ENCODE peak calls at places on chromosome 19, in eight cellular contexts. N is right lobe of liver, U is brain microvascular endothelial cell, G is mesothelial cell of epicardium, O is choroid plexus epithelial cell, Y is AG04450, R is coronary artery, Q is thoracic aorta. K is an unnamed sample.

GRCh38 chr19:46731007-46731501 is 14.1 kb upstream of the PRKD2 start:
- DNase-seq in N (no peak), U (peak), G (no peak), O (peak), Y (peak), R (no peak), Q (no peak), K (no peak)

GRCh38 chr19:16134510-16134909 is 9.0 kb upstream of the HSH2D start:
- DNase-seq in N (no peak), U (no peak), G (no peak), O (no peak), Y (no peak), R (no peak), Q (no peak), K (no peak)

GRCh38 chr19:10961763-10962536 is 1.1 kb downstream of the SMARCA4 start:
- DNase-seq in N (no peak), U (no peak), G (no peak), O (no peak), Y (no peak), R (no peak), Q (no peak), K (no peak)

GRCh38 chr19:40689339-40690049 is 957 bp downstream of the NUMBL start:
- DNase-seq in N (no peak), U (peak), G (no peak), O (no peak), Y (no peak), R (no peak), Q (no peak), K (no peak)

GRCh38 chr19:43544077-43544476 is 11.1 kb downstream of the ZNF575 start:
- DNase-seq in N (no peak), U (no peak), G (no peak), O (no peak), Y (no peak), R (no peak), Q (no peak), K (peak)

GRCh38 chr19:10871711-10872550 is 578 bp downstream of the CARM1 start:
- DNase-seq in N (peak), U (no peak), G (peak), O (no peak), Y (no peak), R (no peak), Q (no peak), K (no peak)

GRCh38 chr19:882871-883497 is 10.0 kb downstream of the MED16 start:
- DNase-seq in N (no peak), U (no peak), G (no peak), O (no peak), Y (no peak), R (no peak), Q (no peak), K (no peak)

GRCh38 chr19:16175954-16176353 is 2.6 kb upstream of the CIB3 start:
- DNase-seq in N (no peak), U (no peak), G (no peak), O (no peak), Y (no peak), R (no peak), Q (no peak), K (no peak)

GRCh38 chr19:33235996-33236350 is 10.3 kb upstream of the SLC7A10 start:
- DNase-seq in N (no peak), U (no peak), G (no peak), O (no peak), Y (no peak), R (no peak), Q (no peak), K (no peak)

GRCh38 chr19:35328851-35329285 is at the start of gene CD22:
- DNase-seq in N (no peak), U (no peak), G (no peak), O (no peak), Y (no peak), R (no peak), Q (no peak), K (no peak)

GRCh38 chr19:5095568-5095850 is 126.6 kb downstream of the KDM4B start:
- DNase-seq in N (no peak), U (no peak), G (no peak), O (no peak), Y (no peak), R (no peak), Q (no peak), K (no peak)

GRCh38 chr19:50820549-50821247 is 2.9 kb downstream of the KLK1 start:
- DNase-seq in N (no peak), U (no peak), G (no peak), O (no peak), Y (no peak), R (no peak), Q (no peak), K (no peak)

GRCh38 chr19:3968556-3969434 is 2.1 kb downstream of the DAPK3 start:
- DNase-seq in N (peak), U (peak), G (peak), O (peak), Y (peak), R (peak), Q (peak), K (no peak)

GRCh38 chr19:17795495-17795856 is 538 bp downstream of the B3GNT3 start:
- DNase-seq in N (no peak), U (no peak), G (no peak), O (no peak), Y (no peak), R (no peak), Q (no peak), K (no peak)

GRCh38 chr19:661427-662196 is 1.4 kb downstream of the RNF126 start:
- DNase-seq in N (no peak), U (no peak), G (no peak), O (peak), Y (no peak), R (no peak), Q (no peak), K (no peak)

GRCh38 chr19:19738564-19738963 is 5.7 kb upstream of the ZNF14 start:
- DNase-seq in N (no peak), U (no peak), G (no peak), O (no peak), Y (no peak), R (no peak), Q (no peak), K (no peak)

GRCh38 chr19:19737559-19738332 is 4.8 kb upstream of the ZNF14 start:
- DNase-seq in N (no peak), U (no peak), G (no peak), O (no peak), Y (no peak), R (peak), Q (no peak), K (no peak)

DNA sequence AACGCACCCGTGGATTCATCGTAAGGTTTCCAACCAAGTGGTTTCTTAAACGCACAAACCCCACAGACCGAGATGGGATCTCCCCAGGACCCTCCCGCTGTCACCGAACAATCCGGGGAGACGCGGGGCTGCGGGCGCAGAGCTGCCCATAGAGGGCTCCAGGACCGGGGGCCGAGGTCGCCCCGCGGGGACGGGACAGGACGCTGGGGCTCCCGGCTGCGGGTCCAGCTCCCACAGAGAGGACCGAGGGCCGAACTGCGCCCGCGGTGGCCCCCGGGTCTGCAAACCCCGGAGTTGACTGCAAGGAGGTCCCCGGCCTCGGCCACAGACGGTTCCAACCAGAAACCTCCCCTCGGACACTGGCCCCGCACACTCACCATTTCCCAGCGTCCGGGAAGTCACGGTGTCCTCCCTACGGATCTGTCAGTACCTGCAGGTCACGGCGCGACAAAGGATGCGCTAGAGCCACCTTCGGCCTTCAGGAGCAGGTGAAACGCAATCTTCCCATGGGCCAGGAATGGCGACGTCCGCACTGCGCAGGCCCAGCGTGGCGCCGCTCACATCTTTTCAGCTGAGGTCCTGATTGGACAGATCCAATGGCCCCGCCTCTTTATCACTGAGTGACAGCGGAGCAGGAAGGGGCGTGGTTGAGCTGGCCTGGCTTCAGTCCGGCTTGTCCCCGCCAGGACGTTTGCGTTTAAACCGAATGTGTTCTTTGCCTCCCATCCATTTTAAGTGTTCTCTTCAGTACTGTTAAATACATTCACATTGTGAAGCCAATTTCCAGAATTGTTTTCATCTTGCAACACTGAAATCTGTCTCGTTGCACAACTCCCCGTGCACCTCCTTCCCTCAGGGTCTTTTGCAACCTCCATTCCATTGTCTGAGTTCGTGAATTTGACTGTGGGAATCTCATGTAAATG is at the start of gene ZNF14:
- DNase-seq in N (peak), U (peak), G (peak), O (peak), Y (peak), R (peak), Q (peak), K (peak)
- TF ChIP-seq CTCF in N (no peak), U (peak), G (no peak), O (peak), Y (peak), R (no peak), Q (no peak), K (peak)

GRCh38 chr19:6271251-6271650 is 8.5 kb downstream of the MLLT1 start:
- DNase-seq in N (no peak), U (no peak), G (no peak), O (peak), Y (no peak), R (no peak), Q (no peak), K (no peak)

GRCh38 chr19:6272411-6272791 is 7.4 kb downstream of the MLLT1 start:
- DNase-seq in N (no peak), U (no peak), G (no peak), O (no peak), Y (no peak), R (no peak), Q (no peak), K (no peak)

GRCh38 chr19:6272913-6273600 is 6.7 kb downstream of the MLLT1 start:
- DNase-seq in N (no peak), U (no peak), G (no peak), O (no peak), Y (no peak), R (no peak), Q (no peak), K (no peak)

GRCh38 chr19:6270822-6271221 is 9.0 kb downstream of the MLLT1 start:
- DNase-seq in N (no peak), U (no peak), G (no peak), O (no peak), Y (no peak), R (no peak), Q (no peak), K (no peak)

DNA sequence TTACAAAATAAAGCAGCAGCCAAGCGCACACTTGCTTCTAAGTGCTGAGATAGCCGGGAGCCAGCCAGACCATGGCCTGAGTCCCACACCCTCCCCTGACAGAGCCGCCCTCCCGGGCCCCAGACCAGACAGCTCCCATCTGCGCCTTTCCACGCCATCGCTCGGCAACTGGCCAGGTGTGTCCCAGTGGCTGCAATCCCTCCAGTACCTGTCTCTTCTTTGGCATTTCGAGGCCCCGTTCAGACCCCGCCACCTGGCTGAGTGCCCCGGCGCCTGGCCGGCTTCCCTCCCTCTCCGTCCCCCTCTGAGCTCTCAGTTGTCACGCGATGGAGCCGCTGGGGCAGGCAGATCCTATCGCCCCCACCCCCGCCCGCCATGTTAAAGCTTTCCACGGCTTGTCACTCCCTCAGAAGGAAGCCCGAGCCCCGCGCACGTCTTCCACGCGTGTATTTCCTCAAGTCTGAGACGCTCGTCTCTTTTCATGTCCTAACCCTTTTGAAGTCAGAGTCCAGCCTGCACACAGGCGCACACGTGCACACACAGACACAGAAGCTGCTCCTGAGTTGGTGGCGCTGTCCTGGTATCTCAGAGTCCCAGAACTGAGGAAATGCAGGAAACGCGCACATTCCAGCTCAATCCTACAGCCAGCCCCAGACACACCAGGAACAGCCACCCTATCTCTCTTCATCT is 7.9 kb downstream of the MLLT1 start:
- DNase-seq in N (peak), U (no peak), G (no peak), O (peak), Y (no peak), R (no peak), Q (no peak), K (no peak)
- TF ChIP-seq CTCF in N (no peak), U (peak), G (no peak), O (peak), Y (peak), R (no peak), Q (no peak), K (peak)

GRCh38 chr19:38055655-38056521 is 148.9 kb downstream of the SIPA1L3 start:
- DNase-seq in N (no peak), U (no peak), G (no peak), O (no peak), Y (no peak), R (peak), Q (no peak), K (no peak)
- TF ChIP-seq CTCF in N (no peak), U (peak), G (no peak), O (peak), Y (peak), R (no peak), Q (no peak), K (peak)

DNA sequence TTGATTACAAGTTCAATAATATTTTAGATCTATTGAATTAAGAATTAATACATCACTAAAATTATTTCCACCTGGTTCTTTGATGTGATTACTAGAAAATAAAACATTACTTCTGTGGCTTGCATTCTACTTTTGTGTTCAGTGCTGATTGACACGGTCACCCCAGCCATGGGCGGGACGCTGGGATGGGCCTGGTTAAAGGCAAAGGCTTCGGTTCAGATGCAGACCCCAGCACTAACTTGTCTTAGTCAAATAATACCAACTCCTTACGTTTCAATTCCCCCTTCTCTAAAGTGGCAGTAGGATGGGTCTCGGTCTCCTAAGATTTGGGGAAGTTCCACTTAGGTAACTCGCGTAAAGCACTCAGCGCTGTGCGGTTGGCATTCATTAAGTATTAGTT is 144.9 kb downstream of the URI1 start:
- DNase-seq in N (no peak), U (no peak), G (no peak), O (no peak), Y (no peak), R (no peak), Q (no peak), K (peak)
- TF ChIP-seq CTCF in N (no peak), U (no peak), G (no peak), O (no peak), Y (no peak), R (no peak), Q (no peak), K (no peak)

GRCh38 chr19:2479556-2480194 is 3.7 kb downstream of the GADD45B start:
- DNase-seq in N (no peak), U (peak), G (no peak), O (no peak), Y (no peak), R (no peak), Q (no peak), K (no peak)
- TF ChIP-seq CTCF in N (no peak), U (peak), G (no peak), O (peak), Y (no peak), R (no peak), Q (no peak), K (peak)

K was measured in chondrocyte.